ENCODE peak calls at places on chromosome 2, in nine cellular contexts. M is lung microvascular endothelial cell; J is glomerular endothelial cell; K is HCEC 1CT; E is endothelial cell; N is BJ; L is stimulated activated naive B cell treated with anti-CD40 and anti-IgM and Interleukin-4, amounts not matched to agents 10 μg/mL and 1 μg/mL and 100 μg/mL, for 72 hours; C is non-pigmented ciliary epithelial cell; Q is CD4-positive, alpha-beta T cell. S is an unnamed sample.

GRCh38 chr2:23905155-23905554 is 21.8 kb downstream of the ATAD2B start:
- DNase-seq in M (no peak), J (no peak), K (no peak), E (no peak), N (no peak), L (no peak), C (no peak), Q (no peak), S (no peak)

GRCh38 chr2:128510701-128511100 is 192.0 kb upstream of the HS6ST1 start:
- DNase-seq in M (no peak), J (no peak), K (no peak), E (no peak), N (no peak), L (no peak), C (no peak), Q (no peak), S (no peak)

GRCh38 chr2:172749377-172749776 is 13.7 kb downstream of the RAPGEF4 start:
- DNase-seq in M (no peak), J (no peak), K (no peak), E (no peak), N (no peak), L (no peak), C (no peak), Q (no peak), S (no peak)

GRCh38 chr2:134462275-134462674 is 208.4 kb downstream of the MGAT5 start:
- DNase-seq in M (no peak), J (no peak), K (no peak), E (no peak), N (no peak), L (no peak), C (no peak), Q (no peak), S (no peak)

GRCh38 chr2:169683054-169683424 is 11.2 kb downstream of the CFAP210 start:
- DNase-seq in M (no peak), J (no peak), K (no peak), E (no peak), N (no peak), L (no peak), C (no peak), Q (no peak), S (no peak)

GRCh38 chr2:147224070-147224469 is 620.8 kb upstream of the ACVR2A start:
- DNase-seq in M (no peak), J (no peak), K (peak; percentile 41), E (no peak), N (no peak), L (no peak), C (no peak), Q (no peak), S (no peak)

GRCh38 chr2:24734741-24735140 is 58.5 kb downstream of the PTRHD1 start:
- DNase-seq in M (no peak), J (no peak), K (no peak), E (no peak), N (no peak), L (no peak), C (no peak), Q (no peak), S (no peak)

GRCh38 chr2:24971300-24971549 is 530 bp downstream of the DNAJC27 start:
- DNase-seq in M (peak; percentile 58), J (no peak), K (no peak), E (no peak), N (no peak), L (no peak), C (no peak), Q (no peak), S (no peak)

GRCh38 chr2:12709207-12709522 is 7.6 kb upstream of the TRIB2 start:
- DNase-seq in M (no peak), J (no peak), K (no peak), E (no peak), N (no peak), L (no peak), C (no peak), Q (no peak), S (no peak)

GRCh38 chr2:70991142-70991541 is 3.5 kb downstream of the TEX261 start:
- DNase-seq in M (no peak), J (no peak), K (no peak), E (no peak), N (no peak), L (no peak), C (no peak), Q (no peak), S (no peak)

S was measured in HuH-7.5.